ENCODE peak calls at places on chromosomes 7 and 10, in eight cellular contexts. One of them, this sample, is unnamed.

GRCh38 chr10:97687785-97688781 is 1.0 kb upstream of the AVPI1 start:
- DNase-seq in psoas muscle: no peak
- DNase-seq in suprapubic skin: no peak
- DNase-seq in MM.1S: no peak
- DNase-seq in fibroblast of lung: peak
- DNase-seq in left ventricle myocardium inferior: no peak
- DNase-seq in pancreas: no peak
- DNase-seq in aorta: no peak
- DNase-seq in this sample: no peak

GRCh38 chr7:21942955-21943354 is 2.7 kb downstream of the CDCA7L start:
- DNase-seq in psoas muscle: no peak
- DNase-seq in suprapubic skin: no peak
- DNase-seq in MM.1S: no peak
- DNase-seq in fibroblast of lung: no peak
- DNase-seq in left ventricle myocardium inferior: no peak
- DNase-seq in pancreas: no peak
- DNase-seq in aorta: no peak
- DNase-seq in this sample: no peak

GRCh38 chr10:133388973-133389818 is 4.8 kb upstream of the MTG1 start:
- DNase-seq in psoas muscle: no peak
- DNase-seq in suprapubic skin: no peak
- DNase-seq in MM.1S: peak
- DNase-seq in fibroblast of lung: no peak
- DNase-seq in left ventricle myocardium inferior: no peak
- DNase-seq in pancreas: peak
- DNase-seq in aorta: peak
- DNase-seq in this sample: no peak

GRCh38 chr7:127366680-127367079 is 25.8 kb downstream of the ZNF800 start:
- DNase-seq in psoas muscle: no peak
- DNase-seq in suprapubic skin: no peak
- DNase-seq in MM.1S: no peak
- DNase-seq in fibroblast of lung: no peak
- DNase-seq in left ventricle myocardium inferior: no peak
- DNase-seq in pancreas: no peak
- DNase-seq in aorta: no peak
- DNase-seq in this sample: no peak

GRCh38 chr7:147497246-147497645 is 1093.3 kb upstream of the C7orf33 start:
- DNase-seq in psoas muscle: no peak
- DNase-seq in suprapubic skin: no peak
- DNase-seq in MM.1S: no peak
- DNase-seq in fibroblast of lung: no peak
- DNase-seq in left ventricle myocardium inferior: no peak
- DNase-seq in pancreas: no peak
- DNase-seq in aorta: no peak
- DNase-seq in this sample: no peak

GRCh38 chr7:117882594-117882993 is 9.4 kb upstream of the CTTNBP2 start:
- DNase-seq in psoas muscle: no peak
- DNase-seq in suprapubic skin: no peak
- DNase-seq in MM.1S: no peak
- DNase-seq in fibroblast of lung: no peak
- DNase-seq in left ventricle myocardium inferior: no peak
- DNase-seq in pancreas: no peak
- DNase-seq in aorta: no peak
- DNase-seq in this sample: no peak

GRCh38 chr7:110061387-110061786 is 1029.5 kb upstream of the LRRN3 start:
- DNase-seq in psoas muscle: no peak
- DNase-seq in suprapubic skin: no peak
- DNase-seq in MM.1S: no peak
- DNase-seq in fibroblast of lung: no peak
- DNase-seq in left ventricle myocardium inferior: no peak
- DNase-seq in pancreas: no peak
- DNase-seq in aorta: no peak
- DNase-seq in this sample: no peak

GRCh38 chr10:78656815-78657621 is 411.7 kb upstream of the ZMIZ1 start:
- DNase-seq in psoas muscle: no peak
- DNase-seq in suprapubic skin: no peak
- DNase-seq in MM.1S: no peak
- DNase-seq in fibroblast of lung: peak
- DNase-seq in left ventricle myocardium inferior: no peak
- DNase-seq in pancreas: no peak
- DNase-seq in aorta: no peak
- DNase-seq in this sample: no peak

GRCh38 chr7:72335561-72336381 is 76.4 kb downstream of the CALN1 start:
- DNase-seq in psoas muscle: no peak
- DNase-seq in suprapubic skin: no peak
- DNase-seq in MM.1S: no peak
- DNase-seq in fibroblast of lung: no peak
- DNase-seq in left ventricle myocardium inferior: no peak
- DNase-seq in pancreas: no peak
- DNase-seq in aorta: no peak
- DNase-seq in this sample: no peak

GRCh38 chr10:86708068-86708782 is 39.9 kb downstream of the LDB3 start:
- DNase-seq in psoas muscle: no peak
- DNase-seq in suprapubic skin: no peak
- DNase-seq in MM.1S: no peak
- DNase-seq in fibroblast of lung: no peak
- DNase-seq in left ventricle myocardium inferior: no peak
- DNase-seq in pancreas: no peak
- DNase-seq in aorta: peak
- DNase-seq in this sample: no peak

GRCh38 chr10:86705905-86706304 is 37.6 kb downstream of the LDB3 start:
- DNase-seq in psoas muscle: no peak
- DNase-seq in suprapubic skin: no peak
- DNase-seq in MM.1S: no peak
- DNase-seq in fibroblast of lung: no peak
- DNase-seq in left ventricle myocardium inferior: no peak
- DNase-seq in pancreas: no peak
- DNase-seq in aorta: no peak
- DNase-seq in this sample: no peak

GRCh38 chr10:86706977-86707376 is 38.7 kb downstream of the LDB3 start:
- DNase-seq in psoas muscle: no peak
- DNase-seq in suprapubic skin: no peak
- DNase-seq in MM.1S: no peak
- DNase-seq in fibroblast of lung: no peak
- DNase-seq in left ventricle myocardium inferior: no peak
- DNase-seq in pancreas: no peak
- DNase-seq in aorta: no peak
- DNase-seq in this sample: no peak

GRCh38 chr10:86707505-86707904 is 39.2 kb downstream of the LDB3 start:
- DNase-seq in psoas muscle: no peak
- DNase-seq in suprapubic skin: no peak
- DNase-seq in MM.1S: no peak
- DNase-seq in fibroblast of lung: no peak
- DNase-seq in left ventricle myocardium inferior: no peak
- DNase-seq in pancreas: no peak
- DNase-seq in aorta: peak
- DNase-seq in this sample: no peak

GRCh38 chr10:86706401-86706841 is 38.1 kb downstream of the LDB3 start:
- DNase-seq in psoas muscle: peak
- DNase-seq in suprapubic skin: no peak
- DNase-seq in MM.1S: no peak
- DNase-seq in fibroblast of lung: no peak
- DNase-seq in left ventricle myocardium inferior: no peak
- DNase-seq in pancreas: no peak
- DNase-seq in aorta: peak
- DNase-seq in this sample: peak
- H3K27ac ChIP-seq in psoas muscle: peak
- H3K27ac ChIP-seq in suprapubic skin: no peak
- H3K27ac ChIP-seq in MM.1S: no peak
- H3K27ac ChIP-seq in fibroblast of lung: no peak
- H3K27ac ChIP-seq in left ventricle myocardium inferior: peak
- H3K27ac ChIP-seq in pancreas: no peak
- H3K27ac ChIP-seq in aorta: no peak
- H3K27ac ChIP-seq in this sample: peak

DNA sequence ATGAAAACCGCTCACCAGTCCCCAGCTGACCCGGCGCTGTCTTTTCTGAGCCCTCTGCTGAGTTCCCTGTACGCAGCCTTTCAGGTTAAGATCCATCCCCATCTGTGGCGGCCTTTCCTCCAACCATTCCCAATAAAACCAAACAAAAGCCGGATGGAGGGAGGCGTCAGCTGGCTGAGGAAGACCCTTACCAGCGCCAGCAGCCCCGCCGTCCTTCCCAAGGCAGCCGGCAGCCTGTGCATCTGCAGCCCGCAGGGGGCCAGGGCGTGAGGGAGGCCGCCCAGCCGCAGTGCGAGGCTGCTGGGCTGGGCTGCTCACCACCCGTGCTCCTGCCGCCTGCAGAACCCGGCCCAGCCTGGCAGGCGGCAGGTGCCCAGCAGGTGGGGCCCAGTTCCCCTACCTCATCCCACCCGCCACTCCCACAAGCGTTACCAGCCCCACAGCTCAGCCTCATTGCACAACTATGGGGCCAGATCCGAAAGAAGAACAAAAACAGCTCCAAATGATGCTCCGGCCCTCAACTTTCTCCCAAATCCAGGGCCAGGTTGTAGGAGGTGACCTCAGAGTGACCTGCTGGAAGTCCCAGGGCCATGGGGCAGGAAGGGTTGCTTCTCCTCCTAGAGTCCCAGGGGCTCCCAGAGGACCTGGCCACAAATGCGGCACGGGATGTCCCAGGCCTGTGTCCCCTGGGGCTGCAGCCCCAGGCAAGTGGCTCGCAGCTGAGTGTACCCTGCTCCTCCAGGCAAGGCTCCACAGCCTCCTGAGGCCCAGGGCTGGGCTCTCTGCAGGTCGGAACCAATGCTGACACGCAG is 23.8 kb downstream of the PAPOLB start:
- DNase-seq in psoas muscle: no peak
- DNase-seq in suprapubic skin: peak
- DNase-seq in MM.1S: no peak
- DNase-seq in fibroblast of lung: no peak
- DNase-seq in left ventricle myocardium inferior: no peak
- DNase-seq in pancreas: no peak
- DNase-seq in aorta: peak
- DNase-seq in this sample: no peak
- H3K4me3 ChIP-seq in psoas muscle: no peak
- H3K4me3 ChIP-seq in suprapubic skin: no peak
- H3K4me3 ChIP-seq in MM.1S: no peak
- H3K4me3 ChIP-seq in fibroblast of lung: no peak
- H3K4me3 ChIP-seq in left ventricle myocardium inferior: no peak
- H3K4me3 ChIP-seq in pancreas: no peak
- H3K4me3 ChIP-seq in aorta: no peak
- H3K4me3 ChIP-seq in this sample: no peak

DNA sequence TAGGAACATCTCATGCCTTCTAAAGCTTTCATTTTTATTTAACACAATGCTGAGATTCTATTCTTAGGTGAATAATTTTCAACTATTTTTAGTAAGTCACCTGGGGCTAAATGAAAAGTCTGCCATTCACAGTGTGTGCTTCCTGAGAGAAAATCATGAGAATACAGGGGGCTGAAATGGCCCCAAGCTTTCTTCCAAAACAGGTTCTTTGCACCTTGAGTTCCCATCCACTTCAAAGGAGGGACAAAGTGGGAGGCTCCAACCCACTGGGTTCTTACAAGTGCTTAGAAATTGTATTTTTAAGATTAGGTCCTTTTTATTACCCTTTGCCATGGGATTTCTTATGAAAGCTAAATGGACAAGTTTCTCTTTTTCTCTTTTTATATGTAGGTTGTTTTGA is 21.5 kb upstream of the FAM133B start:
- DNase-seq in psoas muscle: no peak
- DNase-seq in suprapubic skin: no peak
- DNase-seq in MM.1S: peak
- DNase-seq in fibroblast of lung: no peak
- DNase-seq in left ventricle myocardium inferior: no peak
- DNase-seq in pancreas: no peak
- DNase-seq in aorta: no peak
- DNase-seq in this sample: no peak
- H3K27ac ChIP-seq in psoas muscle: no peak
- H3K27ac ChIP-seq in suprapubic skin: no peak
- H3K27ac ChIP-seq in MM.1S: peak
- H3K27ac ChIP-seq in fibroblast of lung: peak
- H3K27ac ChIP-seq in left ventricle myocardium inferior: no peak
- H3K27ac ChIP-seq in pancreas: no peak
- H3K27ac ChIP-seq in aorta: no peak
- H3K27ac ChIP-seq in this sample: no peak

GRCh38 chr7:143269254-143269653 is 6.0 kb downstream of the GSTK1 start:
- DNase-seq in psoas muscle: no peak
- DNase-seq in suprapubic skin: no peak
- DNase-seq in MM.1S: no peak
- DNase-seq in fibroblast of lung: no peak
- DNase-seq in left ventricle myocardium inferior: no peak
- DNase-seq in pancreas: no peak
- DNase-seq in aorta: no peak
- DNase-seq in this sample: no peak

GRCh38 chr7:143259765-143260164 is 3.5 kb upstream of the GSTK1 start:
- DNase-seq in psoas muscle: no peak
- DNase-seq in suprapubic skin: no peak
- DNase-seq in MM.1S: no peak
- DNase-seq in fibroblast of lung: no peak
- DNase-seq in left ventricle myocardium inferior: no peak
- DNase-seq in pancreas: no peak
- DNase-seq in aorta: no peak
- DNase-seq in this sample: no peak

GRCh38 chr7:143263266-143264195 is at the start of gene GSTK1:
- DNase-seq in psoas muscle: peak
- DNase-seq in suprapubic skin: peak
- DNase-seq in MM.1S: peak
- DNase-seq in fibroblast of lung: peak
- DNase-seq in left ventricle myocardium inferior: peak
- DNase-seq in pancreas: peak
- DNase-seq in aorta: peak
- DNase-seq in this sample: peak

GRCh38 chr7:143261901-143262300 is 1.3 kb upstream of the GSTK1 start:
- DNase-seq in psoas muscle: no peak
- DNase-seq in suprapubic skin: no peak
- DNase-seq in MM.1S: no peak
- DNase-seq in fibroblast of lung: no peak
- DNase-seq in left ventricle myocardium inferior: no peak
- DNase-seq in pancreas: no peak
- DNase-seq in aorta: no peak
- DNase-seq in this sample: no peak

DNA sequence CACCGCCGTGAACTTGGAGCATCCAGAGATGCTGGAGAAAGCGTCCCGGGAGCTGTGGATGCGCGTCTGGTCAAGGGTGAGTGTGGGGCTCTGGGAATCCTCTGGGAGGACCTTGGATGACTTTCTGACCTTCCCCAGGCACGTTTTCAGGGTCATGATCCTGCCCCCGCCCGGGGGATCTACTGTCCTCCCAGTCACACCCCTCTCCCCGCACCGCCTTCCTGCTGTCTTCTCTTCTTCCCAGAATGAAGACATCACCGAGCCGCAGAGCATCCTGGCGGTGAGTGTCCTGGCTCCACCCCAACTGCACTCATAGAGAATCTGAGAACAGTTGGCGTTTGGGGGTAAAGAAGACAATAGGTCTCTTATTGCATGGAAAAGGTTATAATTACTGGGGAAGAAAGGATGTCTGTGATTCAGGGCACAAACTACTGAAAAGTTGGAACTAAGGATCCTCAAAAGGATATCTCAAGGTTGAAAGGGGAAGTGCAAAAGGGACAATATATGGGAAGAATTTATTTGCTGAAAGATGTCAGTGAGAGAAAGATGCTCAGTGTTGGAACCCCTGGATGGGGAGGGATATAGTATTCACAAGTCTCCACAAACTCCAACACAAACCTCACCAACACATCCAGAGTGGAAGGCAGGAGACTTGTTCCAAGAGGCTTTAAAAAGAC is 1.9 kb downstream of the GSTK1 start:
- DNase-seq in psoas muscle: no peak
- DNase-seq in suprapubic skin: no peak
- DNase-seq in MM.1S: no peak
- DNase-seq in fibroblast of lung: no peak
- DNase-seq in left ventricle myocardium inferior: peak
- DNase-seq in pancreas: no peak
- DNase-seq in aorta: no peak
- DNase-seq in this sample: no peak
- H3K4me3 ChIP-seq in psoas muscle: peak
- H3K4me3 ChIP-seq in suprapubic skin: peak
- H3K4me3 ChIP-seq in MM.1S: no peak
- H3K4me3 ChIP-seq in fibroblast of lung: no peak
- H3K4me3 ChIP-seq in left ventricle myocardium inferior: peak
- H3K4me3 ChIP-seq in pancreas: no peak
- H3K4me3 ChIP-seq in aorta: no peak
- H3K4me3 ChIP-seq in this sample: peak

GRCh38 chr7:90728568-90728967 is 132.4 kb downstream of the CDK14 start:
- DNase-seq in psoas muscle: no peak
- DNase-seq in suprapubic skin: no peak
- DNase-seq in MM.1S: peak
- DNase-seq in fibroblast of lung: no peak
- DNase-seq in left ventricle myocardium inferior: no peak
- DNase-seq in pancreas: no peak
- DNase-seq in aorta: no peak
- DNase-seq in this sample: no peak
- H3K27ac ChIP-seq in psoas muscle: no peak
- H3K27ac ChIP-seq in suprapubic skin: no peak
- H3K27ac ChIP-seq in MM.1S: peak
- H3K27ac ChIP-seq in fibroblast of lung: no peak
- H3K27ac ChIP-seq in left ventricle myocardium inferior: no peak
- H3K27ac ChIP-seq in pancreas: no peak
- H3K27ac ChIP-seq in aorta: no peak
- H3K27ac ChIP-seq in this sample: no peak